ENCODE peak calls at places on chromosomes 13 and 19, in eight cellular contexts. One of them, this sample, is unnamed.

GRCh38 chr19:2398735-2399305 is 28.6 kb downstream of the TIMM13 start:
- DNase-seq in activated T-helper 1 cell treated with anti-CD3 and anti-CD28 coated beads, Interleukin-2, amount 50 U/mL, for 16 hours: no peak
- DNase-seq in HEK293T: no peak
- DNase-seq in psoas muscle: no peak
- DNase-seq in left kidney: no peak
- DNase-seq in H1: no peak
- DNase-seq in effector memory CD4-positive, alpha-beta T cell: no peak
- DNase-seq in caudate nucleus: no peak
- DNase-seq in this sample: no peak

GRCh38 chr19:49196527-49197240 is 39.1 kb downstream of the TRPM4 start:
- DNase-seq in activated T-helper 1 cell treated with anti-CD3 and anti-CD28 coated beads, Interleukin-2, amount 50 U/mL, for 16 hours: no peak
- DNase-seq in HEK293T: no peak
- DNase-seq in psoas muscle: peak; percentile 64
- DNase-seq in left kidney: peak; percentile 86
- DNase-seq in H1: no peak
- DNase-seq in effector memory CD4-positive, alpha-beta T cell: no peak
- DNase-seq in caudate nucleus: no peak
- DNase-seq in this sample: no peak

GRCh38 chr19:35170359-35171061 is 16.0 kb downstream of the FXYD5 start:
- DNase-seq in activated T-helper 1 cell treated with anti-CD3 and anti-CD28 coated beads, Interleukin-2, amount 50 U/mL, for 16 hours: no peak
- DNase-seq in HEK293T: no peak
- DNase-seq in psoas muscle: no peak
- DNase-seq in left kidney: no peak
- DNase-seq in H1: no peak
- DNase-seq in effector memory CD4-positive, alpha-beta T cell: no peak
- DNase-seq in caudate nucleus: no peak
- DNase-seq in this sample: no peak

GRCh38 chr19:14786421-14786851 is 8.1 kb upstream of the ADGRE2 start:
- DNase-seq in activated T-helper 1 cell treated with anti-CD3 and anti-CD28 coated beads, Interleukin-2, amount 50 U/mL, for 16 hours: no peak
- DNase-seq in HEK293T: peak; percentile 73
- DNase-seq in psoas muscle: no peak
- DNase-seq in left kidney: peak; percentile 47
- DNase-seq in H1: peak; percentile 90
- DNase-seq in effector memory CD4-positive, alpha-beta T cell: no peak
- DNase-seq in caudate nucleus: no peak
- DNase-seq in this sample: no peak

GRCh38 chr19:53947624-53948023 is 15.1 kb upstream of the CACNG8 start:
- DNase-seq in activated T-helper 1 cell treated with anti-CD3 and anti-CD28 coated beads, Interleukin-2, amount 50 U/mL, for 16 hours: no peak
- DNase-seq in HEK293T: peak; percentile 47
- DNase-seq in psoas muscle: no peak
- DNase-seq in left kidney: no peak
- DNase-seq in H1: no peak
- DNase-seq in effector memory CD4-positive, alpha-beta T cell: no peak
- DNase-seq in caudate nucleus: no peak
- DNase-seq in this sample: no peak

GRCh38 chr19:22945560-22945959 is 57.4 kb downstream of the ZNF728 start:
- DNase-seq in activated T-helper 1 cell treated with anti-CD3 and anti-CD28 coated beads, Interleukin-2, amount 50 U/mL, for 16 hours: no peak
- DNase-seq in HEK293T: peak; percentile 5
- DNase-seq in psoas muscle: no peak
- DNase-seq in left kidney: peak; percentile 1
- DNase-seq in H1: no peak
- DNase-seq in effector memory CD4-positive, alpha-beta T cell: no peak
- DNase-seq in caudate nucleus: no peak
- DNase-seq in this sample: no peak

GRCh38 chr13:65600702-65601101 is 1629.4 kb downstream of the PCDH9 start:
- DNase-seq in activated T-helper 1 cell treated with anti-CD3 and anti-CD28 coated beads, Interleukin-2, amount 50 U/mL, for 16 hours: no peak
- DNase-seq in HEK293T: no peak
- DNase-seq in psoas muscle: no peak
- DNase-seq in left kidney: no peak
- DNase-seq in H1: no peak
- DNase-seq in effector memory CD4-positive, alpha-beta T cell: no peak
- DNase-seq in caudate nucleus: no peak
- DNase-seq in this sample: peak; percentile 38

GRCh38 chr13:98879127-98879520 is 98.7 kb downstream of the DOCK9 start:
- DNase-seq in activated T-helper 1 cell treated with anti-CD3 and anti-CD28 coated beads, Interleukin-2, amount 50 U/mL, for 16 hours: no peak
- DNase-seq in HEK293T: no peak
- DNase-seq in psoas muscle: no peak
- DNase-seq in left kidney: no peak
- DNase-seq in H1: no peak
- DNase-seq in effector memory CD4-positive, alpha-beta T cell: no peak
- DNase-seq in caudate nucleus: no peak
- DNase-seq in this sample: no peak

GRCh38 chr19:55986487-55986886 is at the start of gene NLRP5:
- DNase-seq in activated T-helper 1 cell treated with anti-CD3 and anti-CD28 coated beads, Interleukin-2, amount 50 U/mL, for 16 hours: no peak
- DNase-seq in HEK293T: no peak
- DNase-seq in psoas muscle: no peak
- DNase-seq in left kidney: no peak
- DNase-seq in H1: no peak
- DNase-seq in effector memory CD4-positive, alpha-beta T cell: no peak
- DNase-seq in caudate nucleus: no peak
- DNase-seq in this sample: no peak

GRCh38 chr13:97212540-97213146 is 9.5 kb upstream of the MBNL2 start:
- DNase-seq in activated T-helper 1 cell treated with anti-CD3 and anti-CD28 coated beads, Interleukin-2, amount 50 U/mL, for 16 hours: no peak
- DNase-seq in HEK293T: peak; percentile 34
- DNase-seq in psoas muscle: no peak
- DNase-seq in left kidney: peak; percentile 25
- DNase-seq in H1: no peak
- DNase-seq in effector memory CD4-positive, alpha-beta T cell: no peak
- DNase-seq in caudate nucleus: no peak
- DNase-seq in this sample: peak; percentile 47

This sample was measured in fibroblast of the conjunctiva.